ENCODE peak calls at places on chromosomes 4 and X, in eight cellular contexts. One of them, this sample, is unnamed.

GRCh38 chr4:33071552-33071951 is 2351.4 kb downstream of the PCDH7 start:
- DNase-seq in stomach: no peak
- DNase-seq in sigmoid colon: no peak
- DNase-seq in HepG2: no peak
- DNase-seq in GM12878: no peak
- DNase-seq in ovary: no peak
- DNase-seq in esophagus muscularis mucosa: no peak
- DNase-seq in K562: no peak
- DNase-seq in this sample: no peak

GRCh38 chrX:34300871-34301270 is 168.8 kb upstream of the FAM47A start:
- DNase-seq in K562: peak; percentile 44
- DNase-seq in stomach: no peak
- DNase-seq in HepG2: peak; percentile 6
- DNase-seq in sigmoid colon: no peak
- DNase-seq in GM12878: no peak
- DNase-seq in esophagus muscularis mucosa: no peak
- DNase-seq in ovary: no peak
- DNase-seq in this sample: no peak

GRCh38 chr4:3721627-3722026 is 44.6 kb upstream of the ADRA2C start:
- DNase-seq in esophagus muscularis mucosa: no peak
- DNase-seq in HepG2: no peak
- DNase-seq in K562: no peak
- DNase-seq in stomach: no peak
- DNase-seq in sigmoid colon: no peak
- DNase-seq in GM12878: no peak
- DNase-seq in ovary: no peak
- DNase-seq in this sample: no peak

GRCh38 chr4:105158837-105159236 is 12.2 kb downstream of the TET2 start:
- DNase-seq in esophagus muscularis mucosa: no peak
- DNase-seq in K562: no peak
- DNase-seq in GM12878: no peak
- DNase-seq in HepG2: peak; percentile 41
- DNase-seq in sigmoid colon: peak; percentile 56
- DNase-seq in ovary: peak; percentile 38
- DNase-seq in stomach: no peak
- DNase-seq in this sample: no peak

GRCh38 chr4:24984602-24985532 is 45.9 kb downstream of the LGI2 start:
- DNase-seq in sigmoid colon: no peak
- DNase-seq in K562: no peak
- DNase-seq in stomach: no peak
- DNase-seq in GM12878: no peak
- DNase-seq in esophagus muscularis mucosa: no peak
- DNase-seq in HepG2: no peak
- DNase-seq in ovary: no peak
- DNase-seq in this sample: no peak

GRCh38 chrX:153763989-153764755 is at the start of gene PLXNB3:
- DNase-seq in sigmoid colon: peak; percentile 92
- DNase-seq in GM12878: peak; percentile 0
- DNase-seq in esophagus muscularis mucosa: peak; percentile 92
- DNase-seq in HepG2: peak; percentile 57
- DNase-seq in K562: peak; percentile 64
- DNase-seq in ovary: peak; percentile 77
- DNase-seq in stomach: peak; percentile 88
- DNase-seq in this sample: peak; percentile 85

GRCh38 chr4:70994069-70994366 is 569 bp downstream of the DCK start:
- DNase-seq in ovary: no peak
- DNase-seq in esophagus muscularis mucosa: no peak
- DNase-seq in stomach: no peak
- DNase-seq in K562: peak; percentile 53
- DNase-seq in GM12878: no peak
- DNase-seq in HepG2: peak; percentile 15
- DNase-seq in sigmoid colon: no peak
- DNase-seq in this sample: no peak

GRCh38 chr4:118221193-118221800 is 131.5 kb downstream of the PRSS12 start:
- DNase-seq in stomach: no peak
- DNase-seq in HepG2: no peak
- DNase-seq in esophagus muscularis mucosa: no peak
- DNase-seq in sigmoid colon: no peak
- DNase-seq in ovary: no peak
- DNase-seq in K562: no peak
- DNase-seq in GM12878: no peak
- DNase-seq in this sample: no peak

GRCh38 chr4:182649698-182650477 is 267.3 kb downstream of the DCTD start:
- DNase-seq in K562: no peak
- DNase-seq in stomach: no peak
- DNase-seq in ovary: no peak
- DNase-seq in sigmoid colon: no peak
- DNase-seq in HepG2: no peak
- DNase-seq in esophagus muscularis mucosa: no peak
- DNase-seq in GM12878: no peak
- DNase-seq in this sample: no peak

GRCh38 chr4:1234811-1235292 is 14.1 kb downstream of the CTBP1 start:
- DNase-seq in ovary: peak; percentile 18
- DNase-seq in GM12878: no peak
- DNase-seq in K562: no peak
- DNase-seq in esophagus muscularis mucosa: no peak
- DNase-seq in stomach: no peak
- DNase-seq in HepG2: no peak
- DNase-seq in sigmoid colon: peak; percentile 60
- DNase-seq in this sample: peak; percentile 64

GRCh38 chrX:85107407-85107806 is 103.7 kb downstream of the APOOL start:
- DNase-seq in sigmoid colon: no peak
- DNase-seq in HepG2: no peak
- DNase-seq in ovary: no peak
- DNase-seq in stomach: no peak
- DNase-seq in esophagus muscularis mucosa: no peak
- DNase-seq in K562: no peak
- DNase-seq in GM12878: no peak
- DNase-seq in this sample: peak; percentile 61

GRCh38 chr4:113467581-113467980 is 294.0 kb downstream of the CAMK2D start:
- DNase-seq in K562: no peak
- DNase-seq in HepG2: no peak
- DNase-seq in sigmoid colon: no peak
- DNase-seq in GM12878: no peak
- DNase-seq in esophagus muscularis mucosa: no peak
- DNase-seq in ovary: no peak
- DNase-seq in stomach: no peak
- DNase-seq in this sample: no peak

GRCh38 chrX:22314211-22314610 is 41.5 kb downstream of the CBLL2 start:
- DNase-seq in HepG2: no peak
- DNase-seq in esophagus muscularis mucosa: no peak
- DNase-seq in ovary: no peak
- DNase-seq in stomach: no peak
- DNase-seq in GM12878: no peak
- DNase-seq in K562: no peak
- DNase-seq in sigmoid colon: no peak
- DNase-seq in this sample: no peak
- H3K27ac ChIP-seq in HepG2: no peak overlapping the region
- H3K27ac ChIP-seq in esophagus muscularis mucosa: no peak overlapping the region
- H3K27ac ChIP-seq in ovary: no peak overlapping the region
- H3K27ac ChIP-seq in stomach: no peak overlapping the region
- H3K27ac ChIP-seq in GM12878: no peak overlapping the region
- H3K27ac ChIP-seq in K562: no peak overlapping the region
- H3K27ac ChIP-seq in sigmoid colon: no peak overlapping the region
- H3K27ac ChIP-seq in this sample: no peak overlapping the region

GRCh38 chr4:92254767-92255442 is 48.9 kb upstream of the GRID2 start:
- DNase-seq in stomach: no peak
- DNase-seq in K562: no peak
- DNase-seq in esophagus muscularis mucosa: no peak
- DNase-seq in sigmoid colon: no peak
- DNase-seq in HepG2: no peak
- DNase-seq in ovary: no peak
- DNase-seq in GM12878: no peak
- DNase-seq in this sample: no peak

GRCh38 chr4:92253550-92253949 is 50.2 kb upstream of the GRID2 start:
- DNase-seq in GM12878: no peak
- DNase-seq in esophagus muscularis mucosa: no peak
- DNase-seq in stomach: no peak
- DNase-seq in K562: no peak
- DNase-seq in ovary: no peak
- DNase-seq in sigmoid colon: no peak
- DNase-seq in HepG2: no peak
- DNase-seq in this sample: no peak

GRCh38 chr4:92251711-92252110 is 52.1 kb upstream of the GRID2 start:
- DNase-seq in ovary: no peak
- DNase-seq in HepG2: no peak
- DNase-seq in GM12878: no peak
- DNase-seq in sigmoid colon: no peak
- DNase-seq in stomach: no peak
- DNase-seq in K562: no peak
- DNase-seq in esophagus muscularis mucosa: no peak
- DNase-seq in this sample: no peak

GRCh38 chr4:92253986-92254671 is 49.6 kb upstream of the GRID2 start:
- DNase-seq in sigmoid colon: no peak
- DNase-seq in HepG2: no peak
- DNase-seq in K562: no peak
- DNase-seq in GM12878: no peak
- DNase-seq in ovary: no peak
- DNase-seq in esophagus muscularis mucosa: no peak
- DNase-seq in stomach: no peak
- DNase-seq in this sample: no peak

GRCh38 chr4:92252846-92253245 is 50.9 kb upstream of the GRID2 start:
- DNase-seq in HepG2: no peak
- DNase-seq in ovary: no peak
- DNase-seq in K562: no peak
- DNase-seq in stomach: no peak
- DNase-seq in sigmoid colon: no peak
- DNase-seq in esophagus muscularis mucosa: no peak
- DNase-seq in GM12878: no peak
- DNase-seq in this sample: no peak
- TF ChIP-seq EP300 in HepG2: no peak
- TF ChIP-seq EP300 in ovary: no peak
- TF ChIP-seq EP300 in K562: no peak
- TF ChIP-seq EP300 in stomach: no peak
- TF ChIP-seq EP300 in sigmoid colon: no peak
- TF ChIP-seq EP300 in esophagus muscularis mucosa: no peak
- TF ChIP-seq EP300 in GM12878: no peak
- TF ChIP-seq EP300 in this sample: no peak

GRCh38 chrX:24216037-24216436 is 66.5 kb downstream of the ZFX start:
- DNase-seq in ovary: no peak
- DNase-seq in K562: no peak
- DNase-seq in HepG2: no peak
- DNase-seq in sigmoid colon: no peak
- DNase-seq in esophagus muscularis mucosa: no peak
- DNase-seq in stomach: no peak
- DNase-seq in GM12878: no peak
- DNase-seq in this sample: no peak

GRCh38 chrX:24215282-24215681 is 65.8 kb downstream of the ZFX start:
- DNase-seq in stomach: no peak
- DNase-seq in sigmoid colon: no peak
- DNase-seq in ovary: no peak
- DNase-seq in HepG2: no peak
- DNase-seq in esophagus muscularis mucosa: no peak
- DNase-seq in GM12878: no peak
- DNase-seq in K562: no peak
- DNase-seq in this sample: no peak

GRCh38 chrX:24219320-24219719 is 69.8 kb downstream of the ZFX start:
- DNase-seq in GM12878: no peak
- DNase-seq in esophagus muscularis mucosa: no peak
- DNase-seq in stomach: no peak
- DNase-seq in K562: no peak
- DNase-seq in ovary: no peak
- DNase-seq in sigmoid colon: no peak
- DNase-seq in HepG2: no peak
- DNase-seq in this sample: no peak

GRCh38 chrX:24214568-24214967 is 65.0 kb downstream of the ZFX start:
- DNase-seq in GM12878: no peak
- DNase-seq in sigmoid colon: no peak
- DNase-seq in esophagus muscularis mucosa: no peak
- DNase-seq in stomach: no peak
- DNase-seq in HepG2: no peak
- DNase-seq in ovary: no peak
- DNase-seq in K562: no peak
- DNase-seq in this sample: no peak

DNA sequence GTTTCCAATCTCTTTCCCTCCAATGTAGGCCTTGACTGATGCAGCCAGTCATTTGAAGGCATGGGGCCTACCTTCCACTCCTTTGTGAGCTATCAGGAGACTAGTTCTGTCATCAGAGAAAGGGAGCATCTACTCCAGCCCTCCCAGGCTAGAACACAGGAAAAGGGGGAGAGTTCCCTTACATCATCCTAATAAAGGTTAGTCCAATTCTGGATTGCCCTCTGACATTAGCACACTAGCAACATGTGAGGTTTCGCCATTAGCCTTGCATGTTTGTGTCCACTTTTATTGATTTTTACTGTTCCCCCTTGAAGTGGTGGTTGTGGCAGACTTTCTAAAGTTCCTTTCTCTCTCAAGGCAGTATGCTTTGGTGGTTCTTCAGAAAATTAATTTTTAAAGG is 67.3 kb downstream of the ZFX start:
- DNase-seq in sigmoid colon: no peak
- DNase-seq in K562: no peak
- DNase-seq in esophagus muscularis mucosa: no peak
- DNase-seq in HepG2: peak; percentile 7
- DNase-seq in stomach: no peak
- DNase-seq in GM12878: no peak
- DNase-seq in ovary: no peak
- DNase-seq in this sample: no peak
- H3K4me1 ChIP-seq in sigmoid colon: no peaks in the 10 kb centered on the region
- H3K4me1 ChIP-seq in K562: no peaks in the 10 kb centered on the region
- H3K4me1 ChIP-seq in esophagus muscularis mucosa: no peaks in the 10 kb centered on the region
- H3K4me1 ChIP-seq in HepG2: peaks cover 22% of the 10 kb centered on the region
- H3K4me1 ChIP-seq in stomach: no peaks in the 10 kb centered on the region
- H3K4me1 ChIP-seq in GM12878: no peaks in the 10 kb centered on the region
- H3K4me1 ChIP-seq in ovary: no peaks in the 10 kb centered on the region
- H3K4me1 ChIP-seq in this sample: no peaks in the 10 kb centered on the region

GRCh38 chr4:146237092-146237491 is 22.8 kb downstream of the REELD1 start:
- DNase-seq in GM12878: no peak
- DNase-seq in esophagus muscularis mucosa: peak; percentile 72
- DNase-seq in K562: no peak
- DNase-seq in sigmoid colon: no peak
- DNase-seq in stomach: no peak
- DNase-seq in ovary: no peak
- DNase-seq in HepG2: no peak
- DNase-seq in this sample: no peak

GRCh38 chr4:146232131-146232722 is 17.9 kb downstream of the REELD1 start:
- DNase-seq in HepG2: no peak
- DNase-seq in GM12878: no peak
- DNase-seq in stomach: peak; percentile 52
- DNase-seq in K562: no peak
- DNase-seq in esophagus muscularis mucosa: no peak
- DNase-seq in ovary: no peak
- DNase-seq in sigmoid colon: no peak
- DNase-seq in this sample: no peak

GRCh38 chr4:146235654-146236570 is 21.6 kb downstream of the REELD1 start:
- DNase-seq in sigmoid colon: no peak
- DNase-seq in HepG2: no peak
- DNase-seq in esophagus muscularis mucosa: peak; percentile 86
- DNase-seq in ovary: no peak
- DNase-seq in stomach: no peak
- DNase-seq in GM12878: no peak
- DNase-seq in K562: no peak
- DNase-seq in this sample: no peak
- H3K27ac ChIP-seq in sigmoid colon: no peak overlapping the region
- H3K27ac ChIP-seq in HepG2: no peak overlapping the region
- H3K27ac ChIP-seq in esophagus muscularis mucosa: no peak overlapping the region
- H3K27ac ChIP-seq in ovary: no peak overlapping the region
- H3K27ac ChIP-seq in stomach: no peak overlapping the region
- H3K27ac ChIP-seq in GM12878: no peak overlapping the region
- H3K27ac ChIP-seq in K562: no peak overlapping the region
- H3K27ac ChIP-seq in this sample: peak overlapping the region; percentile 54

This sample was measured in suprapubic skin.